ENCODE peak calls at places on chromosomes 5 and 9, in six cellular contexts. V, B, I, G, U and R are unnamed samples.

GRCh38 chr5:14417232-14417730 is 164.3 kb upstream of the OTULINL start:
- DNase-seq in V (no peak), B (peak), I (no peak), G (no peak), U (no peak), R (no peak)

GRCh38 chr5:15566789-15567188 is 66.8 kb downstream of the FBXL7 start:
- DNase-seq in V (no peak), B (no peak), I (no peak), G (no peak), U (no peak), R (no peak)

GRCh38 chr9:129685220-129685932 is 19.9 kb downstream of the PRRX2 start:
- DNase-seq in V (no peak), B (no peak), I (no peak), G (no peak), U (no peak), R (no peak)

GRCh38 chr5:139575313-139575646 is 14.1 kb downstream of the UBE2D2 start:
- DNase-seq in V (no peak), B (no peak), I (no peak), G (no peak), U (no peak), R (no peak)

GRCh38 chr5:143262393-143263174 is 140.9 kb downstream of the NR3C1 start:
- DNase-seq in V (no peak), B (no peak), I (no peak), G (peak), U (no peak), R (no peak)

GRCh38 chr5:80254767-80255424 is 952 bp downstream of the SERINC5 start:
- DNase-seq in V (no peak), B (peak), I (no peak), G (peak), U (no peak), R (no peak)

GRCh38 chr5:168312606-168313297 is 21.3 kb downstream of the WWC1 start:
- DNase-seq in V (no peak), B (no peak), I (no peak), G (no peak), U (peak), R (no peak)

GRCh38 chr9:117414906-117415583 is at the start of gene ASTN2:
- DNase-seq in V (peak), B (peak), I (no peak), G (no peak), U (no peak), R (no peak)

GRCh38 chr5:4901890-4902289 is 238.2 kb upstream of the ADAMTS16 start:
- DNase-seq in V (no peak), B (no peak), I (no peak), G (no peak), U (no peak), R (no peak)

GRCh38 chr5:153671653-153672346 is 181.3 kb downstream of the GRIA1 start:
- DNase-seq in V (no peak), B (no peak), I (no peak), G (peak), U (no peak), R (no peak)

GRCh38 chr5:35857606-35858205 is 1.0 kb downstream of the IL7R start:
- DNase-seq in V (no peak), B (no peak), I (no peak), G (peak), U (no peak), R (no peak)

GRCh38 chr5:73558950-73559349 is 6.5 kb downstream of the ANKRA2 start:
- DNase-seq in V (no peak), B (no peak), I (no peak), G (no peak), U (no peak), R (no peak)

GRCh38 chr5:137609122-137609521 is 110.0 kb upstream of the SPOCK1 start:
- DNase-seq in V (no peak), B (no peak), I (no peak), G (no peak), U (no peak), R (no peak)

GRCh38 chr5:91288117-91288516 is 95.0 kb downstream of the ARRDC3 start:
- DNase-seq in V (no peak), B (peak), I (no peak), G (peak), U (no peak), R (no peak)

GRCh38 chr5:167995844-167996400 is 295.5 kb upstream of the WWC1 start:
- DNase-seq in V (no peak), B (no peak), I (no peak), G (no peak), U (no peak), R (no peak)

GRCh38 chr5:151036556-151036955 is 16.2 kb downstream of the GPX3 start:
- DNase-seq in V (no peak), B (no peak), I (no peak), G (no peak), U (no peak), R (no peak)

GRCh38 chr9:137432687-137433348 is 8.3 kb downstream of the ENTPD8 start:
- DNase-seq in V (no peak), B (no peak), I (no peak), G (no peak), U (peak), R (no peak)

GRCh38 chr9:36985061-36985768 is 48.9 kb downstream of the PAX5 start:
- DNase-seq in V (no peak), B (no peak), I (no peak), G (no peak), U (no peak), R (no peak)

GRCh38 chr5:35159370-35159742 is 70.9 kb downstream of the PRLR start:
- DNase-seq in V (no peak), B (no peak), I (no peak), G (no peak), U (no peak), R (no peak)

GRCh38 chr9:31304576-31304975 is 1079.9 kb upstream of the ACO1 start:
- DNase-seq in V (no peak), B (no peak), I (no peak), G (peak), U (no peak), R (no peak)

GRCh38 chr5:44845777-44846176 is 37.0 kb downstream of the MRPS30 start:
- DNase-seq in V (no peak), B (no peak), I (no peak), G (no peak), U (no peak), R (no peak)

GRCh38 chr5:83720805-83721431 is at the start of gene HAPLN1:
- DNase-seq in V (no peak), B (no peak), I (no peak), G (no peak), U (no peak), R (no peak)

GRCh38 chr5:27702339-27702820 is 664.0 kb upstream of the CDH9 start:
- DNase-seq in V (no peak), B (no peak), I (no peak), G (no peak), U (no peak), R (no peak)

GRCh38 chr9:7266911-7267555 is 509.3 kb downstream of the KDM4C start:
- DNase-seq in V (no peak), B (no peak), I (no peak), G (no peak), U (no peak), R (no peak)

GRCh38 chr5:125198270-125198974 is 452.0 kb upstream of the ZNF608 start:
- DNase-seq in V (no peak), B (peak), I (no peak), G (peak), U (no peak), R (peak)
- TF ChIP-seq POLR2AphosphoS5 in V (no peak), B (peak), I (no peak), G (no peak), U (no peak), R (no peak)

GRCh38 chr5:20972419-20972925 is 984.5 kb upstream of the CDH18 start:
- DNase-seq in V (no peak), B (peak), I (peak), G (peak), U (no peak), R (no peak)
- TF ChIP-seq POLR2AphosphoS5 in V (no peak), B (no peak), I (peak), G (no peak), U (no peak), R (no peak)

GRCh38 chr9:108552459-108553040 is 303.2 kb downstream of the ACTL7B start:
- DNase-seq in V (no peak), B (no peak), I (no peak), G (no peak), U (no peak), R (no peak)

GRCh38 chr9:108550111-108550510 is 305.7 kb downstream of the ACTL7B start:
- DNase-seq in V (no peak), B (no peak), I (no peak), G (no peak), U (no peak), R (no peak)

GRCh38 chr9:108553111-108553635 is 302.6 kb downstream of the ACTL7B start:
- DNase-seq in V (no peak), B (no peak), I (no peak), G (no peak), U (no peak), R (no peak)

GRCh38 chr9:108549184-108549583 is 306.6 kb downstream of the ACTL7B start:
- DNase-seq in V (no peak), B (no peak), I (no peak), G (no peak), U (no peak), R (no peak)

GRCh38 chr9:108551030-108551964 is 304.5 kb downstream of the ACTL7B start:
- DNase-seq in V (no peak), B (no peak), I (peak), G (no peak), U (no peak), R (no peak)
- TF ChIP-seq POLR2AphosphoS5 in V (no peak), B (peak), I (no peak), G (no peak), U (no peak), R (no peak)

GRCh38 chr5:149549461-149550266 is 1.6 kb downstream of the CSNK1A1 start:
- DNase-seq in V (peak), B (peak), I (peak), G (peak), U (no peak), R (no peak)
- TF ChIP-seq POLR2AphosphoS5 in V (no peak), B (no peak), I (no peak), G (no peak), U (peak), R (no peak)

GRCh38 chr5:68239485-68239884 is 23.9 kb downstream of the PIK3R1 start:
- DNase-seq in V (peak), B (peak), I (no peak), G (peak), U (peak), R (peak)
- TF ChIP-seq POLR2AphosphoS5 in V (no peak), B (no peak), I (no peak), G (no peak), U (peak), R (no peak)

DNA sequence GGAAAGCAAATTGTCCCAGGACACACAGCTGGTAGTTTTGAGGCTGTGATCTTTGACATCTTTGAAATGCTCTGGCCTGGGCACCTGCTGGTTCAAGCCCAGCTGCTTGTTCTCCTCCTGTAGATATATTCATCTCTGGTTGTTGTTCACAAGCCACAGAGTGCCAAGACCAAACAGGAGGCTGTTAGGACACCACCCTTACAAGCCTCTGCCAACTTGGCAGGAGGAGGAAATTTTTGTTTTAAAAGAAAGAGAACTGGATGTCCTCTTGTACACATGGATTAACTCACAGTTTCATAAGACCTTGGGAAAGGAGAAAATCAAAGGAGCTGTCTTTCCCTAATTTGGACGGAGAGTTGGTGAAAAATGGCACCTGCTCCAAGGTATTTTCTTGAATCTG is 8.5 kb upstream of the ZFP62 start:
- DNase-seq in V (no peak), B (no peak), I (no peak), G (no peak), U (no peak), R (no peak)
- TF ChIP-seq POLR2AphosphoS5 in V (no peak), B (no peak), I (no peak), G (no peak), U (no peak), R (peak)

GRCh38 chr9:121780641-121781040 is 129.2 kb downstream of the DAB2IP start:
- DNase-seq in V (no peak), B (no peak), I (no peak), G (no peak), U (no peak), R (no peak)
- TF ChIP-seq POLR2AphosphoS5 in V (no peak), B (no peak), I (no peak), G (no peak), U (no peak), R (no peak)

DNA sequence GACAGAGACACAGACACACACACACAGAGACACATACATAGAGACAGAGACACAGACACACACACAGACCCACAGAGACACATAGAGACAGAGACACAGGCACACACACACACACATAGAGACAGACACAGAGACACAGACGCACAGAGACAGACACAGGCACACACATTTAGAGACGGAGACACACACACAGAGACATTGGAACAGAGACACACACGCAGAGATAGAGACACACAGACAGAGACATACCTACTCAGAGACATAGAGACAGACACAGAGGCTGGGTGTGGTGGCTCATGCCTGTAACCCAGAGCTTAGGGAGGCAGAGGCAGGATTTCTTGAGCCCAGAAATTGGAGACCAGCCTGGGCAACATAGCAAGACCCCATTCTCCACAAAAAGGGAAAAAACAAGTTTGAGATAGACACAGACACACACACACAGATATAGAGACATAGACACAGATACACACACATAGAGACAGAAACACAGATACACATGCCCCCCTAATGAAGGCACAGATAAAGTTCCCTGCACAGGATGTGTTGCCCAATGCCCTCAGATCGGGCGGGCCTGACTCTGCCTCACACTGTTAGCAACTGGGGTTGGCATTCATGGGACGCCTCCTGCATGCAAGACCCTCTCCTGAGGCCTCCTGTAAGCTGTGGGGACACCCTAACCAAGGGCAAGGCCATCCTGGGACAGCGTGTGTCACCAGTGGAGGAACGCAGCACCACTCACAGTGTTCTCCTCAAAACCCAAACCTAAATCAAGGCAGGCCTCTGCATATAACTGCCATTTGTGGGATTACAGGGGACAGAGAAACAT is 3.3 kb upstream of the RALGDS start:
- DNase-seq in V (no peak), B (no peak), I (no peak), G (no peak), U (no peak), R (no peak)
- TF ChIP-seq POLR2AphosphoS5 in V (no peak), B (no peak), I (no peak), G (no peak), U (no peak), R (no peak)

DNA sequence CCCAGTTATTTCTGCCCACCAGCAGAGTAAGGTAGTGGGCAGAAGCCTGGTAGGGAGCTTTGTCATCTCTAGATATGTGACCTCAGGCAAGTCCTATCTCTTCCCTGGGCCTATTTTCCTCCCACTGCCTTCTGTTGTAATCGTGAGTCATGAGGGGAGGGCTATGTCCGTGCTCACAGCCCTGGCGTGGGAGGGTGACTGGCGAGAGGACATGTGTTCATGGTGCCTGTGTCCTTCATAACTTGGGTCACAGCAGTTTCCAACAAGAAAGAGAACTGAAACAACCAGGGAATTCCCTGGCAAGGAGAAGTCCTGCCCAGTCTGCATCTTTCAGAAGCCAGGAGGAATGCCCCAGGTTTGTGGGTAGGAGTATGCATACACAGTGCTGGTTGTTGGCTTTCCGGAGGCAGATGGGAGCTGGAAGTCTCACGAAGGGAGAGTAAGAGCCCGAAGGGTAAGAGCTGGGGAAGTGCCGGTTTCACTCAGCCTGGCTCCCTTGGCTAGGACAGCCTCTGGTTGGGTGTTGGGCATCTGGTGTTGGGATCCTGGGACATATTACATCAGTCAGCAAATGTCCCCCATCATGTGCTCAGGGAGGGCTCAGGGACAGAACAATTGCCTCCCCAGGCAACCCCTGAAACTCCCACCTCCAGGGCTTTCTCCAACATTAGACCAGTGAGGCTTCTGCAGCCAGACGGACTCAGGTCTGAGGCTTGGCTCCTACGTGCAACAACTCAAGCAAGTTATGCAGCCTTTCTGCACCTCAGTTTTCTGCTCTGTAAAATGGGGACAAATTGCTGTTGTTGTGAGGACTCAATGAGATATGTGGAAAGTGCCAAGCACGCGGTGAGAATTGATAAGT is 4.3 kb upstream of the TIFAB start:
- DNase-seq in V (no peak), B (no peak), I (no peak), G (no peak), U (peak), R (no peak)
- TF ChIP-seq POLR2AphosphoS5 in V (no peak), B (no peak), I (no peak), G (no peak), U (peak), R (no peak)